ENCODE peak calls at places on chromosomes 1 and 21, in nine cellular contexts. A, F, W, H, I, Z, V, E and U are unnamed samples.

GRCh38 chr1:153957744-153958110 is 685 bp downstream of the CRTC2 start:
- DNase-seq in Z (no peak), V (peak), F (no peak), I (no peak), H (no peak), A (no peak), W (no peak), E (no peak), U (no peak)

GRCh38 chr1:246583448-246584185 is 17.4 kb downstream of the CNST start:
- DNase-seq in Z (peak), W (no peak), A (no peak), V (peak), H (peak), E (no peak), I (no peak), F (no peak), U (no peak)

GRCh38 chr1:78715181-78715661 is 65.6 kb downstream of the IFI44 start:
- DNase-seq in A (no peak), E (peak), F (no peak), W (peak), Z (no peak), I (no peak), H (peak), V (peak), U (no peak)

GRCh38 chr1:81549588-81550127 is 251.1 kb upstream of the ADGRL2 start:
- DNase-seq in A (no peak), W (peak), F (peak), I (no peak), Z (no peak), E (peak), H (peak), V (peak), U (no peak)

GRCh38 chr1:15833069-15833679 is 14.3 kb upstream of the SPEN start:
- DNase-seq in W (no peak), H (peak), Z (peak), I (no peak), V (no peak), F (no peak), E (peak), A (no peak), U (peak)

GRCh38 chr1:200869753-200870391 is 2.9 kb upstream of the GPR25 start:
- DNase-seq in W (no peak), A (no peak), V (no peak), H (no peak), I (peak), F (no peak), E (no peak), Z (no peak), U (no peak)

GRCh38 chr1:58654322-58654721 is 45.5 kb downstream of the MYSM1 start:
- DNase-seq in Z (no peak), I (no peak), W (no peak), H (no peak), A (no peak), V (no peak), F (no peak), E (no peak), U (no peak)

GRCh38 chr1:92853299-92853698 is 21.5 kb downstream of the RPL5 start:
- DNase-seq in I (no peak), F (no peak), A (no peak), Z (no peak), H (no peak), V (no peak), W (no peak), E (no peak), U (peak)

GRCh38 chr1:25917996-25918395 is 11.8 kb upstream of the STMN1 start:
- DNase-seq in V (peak), W (peak), A (no peak), H (no peak), E (no peak), Z (no peak), F (no peak), I (no peak), U (no peak)

GRCh38 chr1:32876341-32877210 is 5.9 kb upstream of the FNDC5 start:
- DNase-seq in W (no peak), A (no peak), Z (peak), E (peak), V (peak), I (no peak), H (peak), F (no peak), U (peak)

GRCh38 chr21:43900690-43901089 is 35.7 kb downstream of the AGPAT3 start:
- DNase-seq in F (no peak), E (no peak), Z (no peak), W (no peak), I (no peak), V (no peak), H (no peak), A (no peak), U (no peak)

GRCh38 chr21:43904316-43904925 is 39.4 kb downstream of the AGPAT3 start:
- DNase-seq in E (no peak), W (no peak), F (no peak), H (no peak), I (no peak), V (no peak), Z (no peak), A (no peak), U (no peak)

GRCh38 chr21:43903451-43904091 is 38.5 kb downstream of the AGPAT3 start:
- DNase-seq in W (no peak), H (no peak), E (no peak), V (no peak), I (no peak), F (no peak), Z (peak), A (no peak), U (no peak)

GRCh38 chr21:43900078-43900385 is 35.0 kb downstream of the AGPAT3 start:
- DNase-seq in W (no peak), H (no peak), Z (no peak), I (no peak), F (no peak), V (no peak), E (no peak), A (no peak), U (no peak)

DNA sequence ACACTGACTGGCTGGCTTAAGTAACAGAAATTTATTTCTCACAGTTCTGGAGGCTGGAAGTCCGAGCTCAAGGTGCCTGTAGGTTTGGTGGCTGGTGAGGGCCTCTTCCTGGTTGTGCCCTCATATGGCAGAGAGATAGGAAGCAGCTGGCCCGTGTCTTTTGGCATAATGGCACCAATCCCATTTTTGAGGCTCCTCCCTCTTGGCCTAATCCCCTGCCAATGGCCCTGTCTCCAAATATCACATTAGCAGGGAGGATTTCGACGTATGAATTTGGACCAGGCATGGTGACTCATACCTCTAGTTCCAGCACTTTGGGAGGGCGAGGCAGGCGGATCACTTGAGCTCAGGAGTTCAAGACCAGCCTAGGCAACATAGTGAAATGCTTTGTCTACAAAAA is 37.4 kb downstream of the AGPAT3 start:
- DNase-seq in Z (peak), A (no peak), V (no peak), W (peak), E (peak), F (peak), H (peak), I (no peak), U (no peak)
- TF ChIP-seq CTCF in Z (no peak), A (no peak), V (no peak), W (no peak), E (no peak), F (no peak), H (no peak), I (no peak), U (no peak)

DNA sequence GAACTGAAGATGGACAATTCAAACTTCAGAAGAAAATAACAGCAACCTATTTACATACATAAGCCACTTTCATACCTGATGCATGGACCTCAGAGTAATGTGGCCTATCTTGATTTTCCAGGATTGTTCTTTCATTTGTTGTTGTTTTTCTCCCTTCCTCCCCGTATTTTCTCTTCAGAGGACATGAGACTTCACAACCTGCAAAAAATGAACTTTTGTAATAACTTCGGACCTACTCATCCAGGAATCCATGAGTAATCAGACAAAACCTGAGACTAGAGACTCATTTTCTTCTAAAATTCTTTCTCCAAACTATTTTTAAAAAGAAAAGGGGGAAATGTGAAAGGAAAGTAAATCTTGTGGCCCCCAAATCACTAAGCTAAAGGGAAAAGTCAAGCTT is 17.6 kb upstream of the PLA2G5 start:
- DNase-seq in I (no peak), H (peak), F (no peak), W (no peak), V (no peak), E (no peak), Z (no peak), A (no peak), U (no peak)
- TF ChIP-seq CTCF in I (no peak), H (no peak), F (no peak), W (no peak), V (no peak), E (no peak), Z (no peak), A (no peak), U (no peak)

DNA sequence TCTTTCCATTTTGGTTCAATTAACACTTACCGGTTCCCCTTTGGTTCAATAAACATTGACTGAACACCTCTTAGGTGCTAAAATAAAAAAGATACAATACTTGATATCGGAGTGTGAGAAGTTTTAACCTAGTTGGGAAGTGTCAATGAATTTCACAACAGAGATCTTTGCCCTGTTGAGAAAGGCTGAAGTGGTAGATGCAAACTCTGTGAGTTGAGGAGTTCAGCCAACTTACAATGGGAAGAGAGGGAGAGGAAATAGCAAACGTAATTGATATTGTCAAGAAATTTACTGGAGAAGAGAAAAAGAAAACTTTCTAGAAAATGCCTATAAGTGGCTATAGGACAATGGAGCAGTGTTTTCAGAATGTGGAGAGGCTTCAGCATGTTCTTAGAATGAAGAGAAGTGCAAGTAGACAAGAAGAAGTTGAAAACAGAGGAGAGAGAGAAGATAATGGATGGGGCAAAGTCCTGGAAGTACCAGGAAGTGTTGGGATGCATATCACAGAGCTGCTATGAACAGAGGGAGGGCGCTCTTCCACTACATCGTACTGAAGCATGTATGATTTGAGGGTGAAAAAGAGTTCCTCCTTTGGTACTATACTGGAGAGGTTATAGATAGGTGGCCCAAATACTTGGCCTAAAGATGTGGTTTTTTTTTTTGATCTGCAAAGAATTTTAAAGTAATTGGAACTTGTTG is 48.9 kb downstream of the MEF2D start:
- DNase-seq in I (no peak), Z (no peak), E (no peak), A (no peak), W (no peak), F (no peak), V (no peak), H (no peak), U (no peak)
- TF ChIP-seq CTCF in I (no peak), Z (no peak), E (peak), A (no peak), W (no peak), F (no peak), V (no peak), H (no peak), U (no peak)

GRCh38 chr1:23395849-23396248 is 26.2 kb upstream of the ZNF436 start:
- DNase-seq in W (no peak), V (no peak), E (no peak), F (no peak), I (no peak), H (no peak), Z (no peak), A (no peak), U (no peak)

GRCh38 chr1:23393706-23394105 is 24.1 kb upstream of the ZNF436 start:
- DNase-seq in F (no peak), I (no peak), W (peak), Z (no peak), E (no peak), V (peak), A (no peak), H (no peak), U (no peak)

GRCh38 chr1:23395162-23395724 is 25.6 kb upstream of the ZNF436 start:
- DNase-seq in V (no peak), F (no peak), E (no peak), Z (no peak), A (no peak), W (no peak), I (no peak), H (no peak), U (no peak)

GRCh38 chr1:23394176-23394575 is 24.5 kb upstream of the ZNF436 start:
- DNase-seq in A (no peak), Z (no peak), H (peak), W (peak), F (peak), E (no peak), I (no peak), V (peak), U (no peak)

DNA sequence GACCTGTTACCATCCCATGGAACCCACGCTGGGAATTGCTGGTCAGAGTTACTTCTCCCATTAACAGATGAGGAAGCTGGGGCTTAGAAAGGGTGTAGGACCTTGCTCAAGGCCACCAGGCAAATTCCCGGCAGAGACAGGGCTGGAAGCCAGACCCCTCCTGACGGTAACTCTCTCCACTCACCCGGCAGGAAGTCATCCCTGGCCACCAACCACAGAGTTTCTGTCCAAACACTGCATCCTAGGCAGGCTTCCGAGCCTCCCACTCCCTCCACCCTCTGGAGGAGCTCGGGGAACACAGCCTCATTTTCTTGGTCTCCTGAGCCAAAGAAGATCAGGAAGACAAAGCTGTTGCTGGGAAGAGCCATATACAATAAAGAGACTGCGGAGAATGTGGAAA is 25.0 kb upstream of the ZNF436 start:
- DNase-seq in Z (peak), I (no peak), W (peak), F (no peak), V (peak), E (peak), H (peak), A (no peak), U (no peak)
- TF ChIP-seq CTCF in Z (no peak), I (no peak), W (no peak), F (no peak), V (peak), E (no peak), H (peak), A (no peak), U (no peak)

DNA sequence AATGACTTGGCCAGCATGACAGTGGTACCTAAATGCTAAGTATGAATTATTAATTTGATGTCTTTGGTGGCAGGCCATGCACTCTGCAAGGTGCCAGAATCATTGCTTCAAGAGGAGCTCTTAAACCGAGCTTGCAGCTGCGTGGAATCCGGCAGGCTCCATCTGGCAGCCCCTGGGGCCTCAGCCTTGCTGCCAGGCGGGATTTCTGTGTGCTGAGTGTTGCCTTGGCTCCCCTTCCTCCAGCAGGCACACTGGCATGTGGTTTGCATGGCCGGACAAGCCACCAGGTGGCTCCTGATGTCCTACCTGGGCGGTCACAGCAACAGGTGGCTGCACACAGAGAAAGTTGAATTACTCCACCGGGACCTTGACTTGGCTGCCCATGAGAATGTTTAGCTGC is 155.4 kb downstream of the URB2 start:
- DNase-seq in H (no peak), Z (peak), V (no peak), W (no peak), I (no peak), A (no peak), F (no peak), E (no peak), U (no peak)
- TF ChIP-seq CTCF in H (no peak), Z (peak), V (no peak), W (no peak), I (no peak), A (no peak), F (no peak), E (no peak), U (no peak)

DNA sequence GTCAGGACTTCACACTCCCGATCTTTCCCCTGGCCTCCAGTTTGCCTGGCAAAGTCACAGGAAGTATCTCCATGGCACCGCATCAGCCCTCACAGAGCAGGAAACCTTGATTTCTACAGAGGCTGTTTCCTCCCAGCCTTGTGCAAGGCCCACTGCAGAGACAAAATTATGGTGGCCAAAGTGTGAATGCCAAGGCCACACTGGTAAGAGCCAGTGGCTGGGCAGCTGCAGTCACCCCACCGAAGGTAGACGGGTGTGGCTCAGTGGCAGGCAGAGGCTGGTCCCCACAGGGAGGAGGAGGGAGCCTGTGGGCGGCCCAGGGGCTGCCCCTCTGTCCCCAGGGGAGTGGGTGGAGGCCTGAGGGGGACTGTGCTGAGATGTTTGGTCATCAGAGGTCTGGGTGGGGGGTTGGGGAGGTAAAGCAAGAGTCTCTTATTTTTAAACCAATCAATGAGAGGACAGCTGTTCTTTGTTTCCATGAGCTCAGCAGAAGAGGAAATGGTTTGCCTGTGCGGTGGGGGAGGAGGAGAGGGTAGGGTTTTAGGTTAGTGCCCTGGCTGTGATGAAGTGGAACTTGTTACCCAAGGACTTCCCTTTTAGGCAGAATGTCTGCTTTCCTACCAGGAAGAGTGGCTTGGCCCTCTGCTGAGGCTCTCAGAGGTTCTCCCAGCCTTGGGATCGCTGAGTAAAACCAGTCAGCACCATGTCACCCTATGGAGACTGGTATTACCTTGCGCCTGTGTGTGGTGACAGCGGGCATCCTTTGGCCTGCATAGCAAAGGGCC is 18.0 kb upstream of the BTG2 start:
- DNase-seq in H (no peak), Z (peak), V (no peak), W (no peak), F (no peak), I (no peak), A (no peak), E (no peak), U (peak)
- TF ChIP-seq CTCF in H (no peak), Z (no peak), V (no peak), W (no peak), F (no peak), I (no peak), A (no peak), E (no peak), U (no peak)

DNA sequence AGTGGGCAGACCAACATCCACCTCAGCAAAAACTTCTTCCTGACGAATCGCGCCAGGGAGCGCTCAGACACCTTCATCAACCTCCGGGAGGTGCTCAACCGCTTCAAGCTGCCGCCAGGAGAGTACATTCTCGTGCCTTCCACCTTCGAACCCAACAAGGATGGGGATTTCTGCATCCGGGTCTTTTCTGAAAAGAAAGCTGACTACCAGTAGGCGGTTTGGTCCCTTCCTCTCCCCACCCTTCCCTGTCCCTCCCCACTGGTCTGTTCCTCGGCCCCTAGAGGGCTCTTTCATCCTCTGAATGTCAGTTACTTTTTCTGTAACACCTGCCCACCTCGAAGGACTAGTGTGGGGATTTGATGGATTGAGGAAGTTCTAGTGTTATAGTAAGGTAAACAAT is 46.9 kb downstream of the CAPN2 start:
- DNase-seq in F (no peak), W (no peak), A (no peak), I (no peak), E (no peak), V (no peak), H (no peak), Z (no peak), U (no peak)
- TF ChIP-seq CTCF in F (no peak), W (no peak), A (no peak), I (no peak), E (peak), V (peak), H (no peak), Z (no peak), U (no peak)

DNA sequence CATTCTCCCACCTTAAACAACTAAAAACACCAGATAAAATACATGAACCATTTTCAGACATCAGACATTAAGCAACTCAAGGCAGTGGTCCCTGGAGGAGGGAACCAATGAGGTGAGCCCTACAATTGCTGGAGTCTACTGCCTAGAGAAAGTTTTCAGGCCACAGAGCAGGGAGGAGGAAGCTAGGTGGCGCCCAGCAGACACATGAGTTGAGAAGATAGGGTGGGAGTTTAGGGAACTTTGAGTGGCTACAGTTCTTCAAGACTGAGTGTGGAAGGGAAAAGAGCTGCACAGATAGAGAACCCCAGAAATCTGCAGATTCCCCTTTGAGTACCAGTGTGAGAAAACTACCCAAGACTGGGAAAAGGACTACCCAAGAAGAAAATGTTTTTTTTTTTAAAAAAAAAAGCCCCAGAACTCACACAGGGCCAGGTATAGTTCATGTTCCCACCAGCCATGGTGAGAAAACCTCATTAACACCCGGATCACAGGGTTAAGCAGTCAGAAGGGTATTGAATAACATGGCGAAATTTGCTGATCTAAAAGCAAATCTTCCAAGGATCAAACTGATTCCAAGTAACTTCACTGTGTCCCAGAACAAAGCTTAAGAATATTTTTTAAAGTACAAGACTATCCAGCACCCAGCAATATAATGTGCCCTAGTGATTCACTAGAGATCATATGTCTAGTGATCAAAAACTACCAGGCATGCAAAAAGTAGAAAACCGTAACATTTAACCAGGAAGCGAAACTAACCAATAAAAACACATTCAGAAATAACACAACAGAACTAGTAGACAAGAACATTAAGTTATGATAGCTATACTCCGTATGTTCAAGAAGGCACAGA is 12.0 kb downstream of the ALDH9A1 start:
- DNase-seq in E (peak), Z (no peak), V (no peak), F (no peak), H (no peak), W (no peak), A (no peak), I (no peak), U (no peak)
- TF ChIP-seq CTCF in E (peak), Z (no peak), V (peak), F (no peak), H (no peak), W (no peak), A (no peak), I (no peak), U (no peak)